ENCODE peak calls at places on chromosomes 2 and 18, in ten cellular contexts. One of them, this sample, is unnamed.

GRCh38 chr2:99066602-99067001 is 74.9 kb upstream of the C2orf15 start:
- DNase-seq in brain pericyte: no peak
- DNase-seq in heart right ventricle: no peak
- DNase-seq in fibroblast of lung: peak
- DNase-seq in WTC11: no peak
- DNase-seq in NCI-H2081: peak
- DNase-seq in nephron progenitor cell: no peak
- DNase-seq in mucosa of descending colon: peak
- DNase-seq in A172: peak
- DNase-seq in left cardiac atrium: no peak
- DNase-seq in this sample: no peak

GRCh38 chr2:230671117-230671516 is 41.5 kb upstream of the CAB39 start:
- DNase-seq in brain pericyte: no peak
- DNase-seq in heart right ventricle: no peak
- DNase-seq in fibroblast of lung: peak
- DNase-seq in WTC11: no peak
- DNase-seq in NCI-H2081: no peak
- DNase-seq in nephron progenitor cell: no peak
- DNase-seq in mucosa of descending colon: no peak
- DNase-seq in A172: peak
- DNase-seq in left cardiac atrium: no peak
- DNase-seq in this sample: no peak

GRCh38 chr2:152505495-152505906 is 170.5 kb downstream of the FMNL2 start:
- DNase-seq in brain pericyte: no peak
- DNase-seq in heart right ventricle: peak
- DNase-seq in fibroblast of lung: peak
- DNase-seq in WTC11: no peak
- DNase-seq in NCI-H2081: no peak
- DNase-seq in nephron progenitor cell: no peak
- DNase-seq in mucosa of descending colon: peak
- DNase-seq in A172: peak
- DNase-seq in left cardiac atrium: peak
- DNase-seq in this sample: peak

GRCh38 chr2:9681427-9681817 is 50.6 kb upstream of the YWHAQ start:
- DNase-seq in brain pericyte: no peak
- DNase-seq in heart right ventricle: no peak
- DNase-seq in fibroblast of lung: no peak
- DNase-seq in WTC11: no peak
- DNase-seq in NCI-H2081: no peak
- DNase-seq in nephron progenitor cell: no peak
- DNase-seq in mucosa of descending colon: no peak
- DNase-seq in A172: no peak
- DNase-seq in left cardiac atrium: no peak
- DNase-seq in this sample: no peak

GRCh38 chr2:132550285-132550684 is 119.7 kb downstream of the LYPD1 start:
- DNase-seq in brain pericyte: no peak
- DNase-seq in heart right ventricle: no peak
- DNase-seq in fibroblast of lung: peak
- DNase-seq in WTC11: no peak
- DNase-seq in NCI-H2081: no peak
- DNase-seq in nephron progenitor cell: no peak
- DNase-seq in mucosa of descending colon: no peak
- DNase-seq in A172: no peak
- DNase-seq in left cardiac atrium: no peak
- DNase-seq in this sample: no peak

GRCh38 chr2:206311026-206311425 is 36.6 kb downstream of the ZDBF2 start:
- DNase-seq in brain pericyte: no peak
- DNase-seq in heart right ventricle: no peak
- DNase-seq in fibroblast of lung: no peak
- DNase-seq in WTC11: no peak
- DNase-seq in NCI-H2081: no peak
- DNase-seq in nephron progenitor cell: no peak
- DNase-seq in mucosa of descending colon: no peak
- DNase-seq in A172: no peak
- DNase-seq in left cardiac atrium: no peak
- DNase-seq in this sample: no peak

GRCh38 chr2:182615036-182615435 is 101.0 kb upstream of the DNAJC10 start:
- DNase-seq in brain pericyte: no peak
- DNase-seq in heart right ventricle: no peak
- DNase-seq in fibroblast of lung: no peak
- DNase-seq in WTC11: no peak
- DNase-seq in NCI-H2081: no peak
- DNase-seq in nephron progenitor cell: no peak
- DNase-seq in mucosa of descending colon: no peak
- DNase-seq in A172: no peak
- DNase-seq in left cardiac atrium: no peak
- DNase-seq in this sample: no peak

GRCh38 chr2:30655660-30656059 is 151.6 kb downstream of the CAPN13 start:
- DNase-seq in brain pericyte: no peak
- DNase-seq in heart right ventricle: no peak
- DNase-seq in fibroblast of lung: peak
- DNase-seq in WTC11: no peak
- DNase-seq in NCI-H2081: no peak
- DNase-seq in nephron progenitor cell: no peak
- DNase-seq in mucosa of descending colon: no peak
- DNase-seq in A172: peak
- DNase-seq in left cardiac atrium: no peak
- DNase-seq in this sample: no peak

GRCh38 chr2:1758774-1759610 is 14.7 kb upstream of the PXDN start:
- DNase-seq in brain pericyte: no peak
- DNase-seq in heart right ventricle: no peak
- DNase-seq in fibroblast of lung: no peak
- DNase-seq in WTC11: no peak
- DNase-seq in NCI-H2081: no peak
- DNase-seq in nephron progenitor cell: no peak
- DNase-seq in mucosa of descending colon: no peak
- DNase-seq in A172: no peak
- DNase-seq in left cardiac atrium: no peak
- DNase-seq in this sample: no peak

GRCh38 chr2:1864301-1864980 is 120.1 kb upstream of the PXDN start:
- DNase-seq in brain pericyte: no peak
- DNase-seq in heart right ventricle: no peak
- DNase-seq in fibroblast of lung: no peak
- DNase-seq in WTC11: no peak
- DNase-seq in NCI-H2081: no peak
- DNase-seq in nephron progenitor cell: no peak
- DNase-seq in mucosa of descending colon: no peak
- DNase-seq in A172: no peak
- DNase-seq in left cardiac atrium: no peak
- DNase-seq in this sample: no peak

GRCh38 chr2:216285641-216286156 is 86.6 kb downstream of the MARCHF4 start:
- DNase-seq in brain pericyte: no peak
- DNase-seq in heart right ventricle: no peak
- DNase-seq in fibroblast of lung: no peak
- DNase-seq in WTC11: no peak
- DNase-seq in NCI-H2081: no peak
- DNase-seq in nephron progenitor cell: no peak
- DNase-seq in mucosa of descending colon: no peak
- DNase-seq in A172: no peak
- DNase-seq in left cardiac atrium: no peak
- DNase-seq in this sample: no peak

GRCh38 chr18:23307567-23308295 is 145.4 kb upstream of the RIOK3 start:
- DNase-seq in brain pericyte: no peak
- DNase-seq in heart right ventricle: no peak
- DNase-seq in fibroblast of lung: peak
- DNase-seq in WTC11: no peak
- DNase-seq in NCI-H2081: no peak
- DNase-seq in nephron progenitor cell: no peak
- DNase-seq in mucosa of descending colon: no peak
- DNase-seq in A172: peak
- DNase-seq in left cardiac atrium: no peak
- DNase-seq in this sample: no peak

GRCh38 chr2:182066439-182067061 is 80.9 kb downstream of the PPP1R1C start:
- DNase-seq in brain pericyte: peak
- DNase-seq in heart right ventricle: no peak
- DNase-seq in fibroblast of lung: peak
- DNase-seq in WTC11: no peak
- DNase-seq in NCI-H2081: no peak
- DNase-seq in nephron progenitor cell: no peak
- DNase-seq in mucosa of descending colon: no peak
- DNase-seq in A172: peak
- DNase-seq in left cardiac atrium: no peak
- DNase-seq in this sample: no peak

GRCh38 chr18:23442958-23443357 is 10.1 kb upstream of the RIOK3 start:
- DNase-seq in brain pericyte: no peak
- DNase-seq in heart right ventricle: no peak
- DNase-seq in fibroblast of lung: no peak
- DNase-seq in WTC11: no peak
- DNase-seq in NCI-H2081: no peak
- DNase-seq in nephron progenitor cell: no peak
- DNase-seq in mucosa of descending colon: no peak
- DNase-seq in A172: no peak
- DNase-seq in left cardiac atrium: no peak
- DNase-seq in this sample: no peak

GRCh38 chr2:68594674-68595492 is 48.5 kb upstream of the PROKR1 start:
- DNase-seq in brain pericyte: peak
- DNase-seq in heart right ventricle: peak
- DNase-seq in fibroblast of lung: peak
- DNase-seq in WTC11: peak
- DNase-seq in NCI-H2081: no peak
- DNase-seq in nephron progenitor cell: peak
- DNase-seq in mucosa of descending colon: peak
- DNase-seq in A172: peak
- DNase-seq in left cardiac atrium: peak
- DNase-seq in this sample: peak

GRCh38 chr2:43136862-43137261 is 89.5 kb downstream of the ZFP36L2 start:
- DNase-seq in brain pericyte: no peak
- DNase-seq in heart right ventricle: no peak
- DNase-seq in fibroblast of lung: no peak
- DNase-seq in WTC11: no peak
- DNase-seq in NCI-H2081: no peak
- DNase-seq in nephron progenitor cell: no peak
- DNase-seq in mucosa of descending colon: no peak
- DNase-seq in A172: no peak
- DNase-seq in left cardiac atrium: peak
- DNase-seq in this sample: no peak

GRCh38 chr2:43484323-43484930 is 111.4 kb downstream of the THADA start:
- DNase-seq in brain pericyte: peak
- DNase-seq in heart right ventricle: no peak
- DNase-seq in fibroblast of lung: peak
- DNase-seq in WTC11: no peak
- DNase-seq in NCI-H2081: peak
- DNase-seq in nephron progenitor cell: peak
- DNase-seq in mucosa of descending colon: peak
- DNase-seq in A172: peak
- DNase-seq in left cardiac atrium: no peak
- DNase-seq in this sample: no peak

GRCh38 chr2:150732064-150732463 is 244.6 kb upstream of the RND3 start:
- DNase-seq in brain pericyte: no peak
- DNase-seq in heart right ventricle: no peak
- DNase-seq in fibroblast of lung: peak
- DNase-seq in WTC11: no peak
- DNase-seq in NCI-H2081: no peak
- DNase-seq in nephron progenitor cell: no peak
- DNase-seq in mucosa of descending colon: no peak
- DNase-seq in A172: peak
- DNase-seq in left cardiac atrium: no peak
- DNase-seq in this sample: no peak

This sample was measured in head of caudate nucleus.